ENCODE peak calls at places on chromosomes 5 and 9, in nine cellular contexts. G, D, O, H, K, S, B, L and Y are unnamed samples. For H3K4me1, the result is how much of the 10 kb centered on the place peaks cover.

GRCh38 chr9:125659201-125659840 is 47.7 kb downstream of the MAPKAP1 start:
- DNase-seq in B (no peak), O (no peak), K (no peak), H (peak), L (no peak), G (no peak), S (no peak), D (no peak), Y (no peak)

GRCh38 chr9:14913366-14913765 is 3.1 kb upstream of the FREM1 start:
- DNase-seq in G (no peak), D (no peak), B (no peak), O (no peak), H (no peak), S (no peak), K (no peak), L (no peak), Y (no peak)

GRCh38 chr5:152271420-152271819 is 133.7 kb downstream of the NMUR2 start:
- DNase-seq in L (peak), B (no peak), K (peak), H (peak), G (peak), D (peak), S (peak), O (peak), Y (peak)

GRCh38 chr5:2224689-2225088 is 342.0 kb upstream of the IRX4 start:
- DNase-seq in L (no peak), S (no peak), O (no peak), D (no peak), H (no peak), B (no peak), G (no peak), K (no peak), Y (no peak)

GRCh38 chr9:27586200-27586599 is 12.9 kb upstream of the C9orf72 start:
- DNase-seq in H (no peak), G (no peak), D (no peak), B (no peak), S (no peak), L (no peak), O (no peak), K (no peak), Y (no peak)

GRCh38 chr5:8333977-8334376 is 465.0 kb downstream of the MTRR start:
- DNase-seq in K (no peak), H (no peak), S (no peak), G (no peak), B (no peak), L (no peak), O (no peak), D (no peak), Y (no peak)

GRCh38 chr9:121686930-121687541 is 35.6 kb downstream of the DAB2IP start:
- DNase-seq in K (peak), S (peak), G (peak), H (peak), D (peak), B (peak), O (peak), L (peak), Y (peak)

GRCh38 chr5:59923465-59923864 is 29.9 kb upstream of the PDE4D start:
- DNase-seq in B (no peak), L (no peak), S (no peak), G (no peak), K (peak), O (peak), D (peak), H (peak), Y (no peak)

GRCh38 chr9:116633444-116633843 is 53.7 kb upstream of the TRIM32 start:
- DNase-seq in D (no peak), L (no peak), G (no peak), S (no peak), H (peak), K (no peak), B (no peak), O (no peak), Y (no peak)

GRCh38 chr9:121541945-121542344 is 42.3 kb upstream of the GGTA1 start:
- DNase-seq in H (no peak), O (no peak), G (no peak), S (no peak), L (no peak), K (no peak), B (no peak), D (no peak), Y (no peak)

GRCh38 chr5:170173227-170173626 is 59.6 kb upstream of the C5orf58 start:
- DNase-seq in D (no peak), G (peak), O (no peak), K (no peak), L (no peak), S (peak), B (no peak), H (peak), Y (no peak)

GRCh38 chr5:11370985-11371384 is 533.3 kb downstream of the CTNND2 start:
- DNase-seq in G (no peak), D (peak), B (no peak), K (no peak), H (no peak), O (no peak), S (no peak), L (no peak), Y (no peak)

GRCh38 chr9:108057421-108058136 is 568.0 kb upstream of the KLF4 start:
- DNase-seq in O (peak), D (peak), H (peak), G (peak), B (no peak), K (no peak), L (no peak), S (no peak), Y (no peak)

GRCh38 chr9:109806506-109807115 is 26.6 kb downstream of the PALM2AKAP2 start:
- DNase-seq in G (no peak), K (no peak), L (no peak), D (no peak), S (no peak), B (no peak), O (no peak), H (peak), Y (no peak)

GRCh38 chr5:59380350-59380951 is 513.1 kb downstream of the PDE4D start:
- DNase-seq in L (peak), K (peak), H (peak), D (peak), O (peak), G (peak), S (peak), B (peak), Y (peak)

GRCh38 chr9:14018061-14018460 is 295.9 kb downstream of the NFIB start:
- DNase-seq in S (no peak), K (no peak), L (no peak), H (peak), B (no peak), O (no peak), G (peak), D (peak), Y (no peak)

GRCh38 chr5:132383261-132383660 is 13.8 kb downstream of the SLC22A5 start:
- DNase-seq in L (no peak), S (no peak), D (no peak), G (no peak), O (no peak), B (no peak), K (no peak), H (no peak), Y (no peak)

GRCh38 chr5:5141625-5142527 is 1.7 kb downstream of the ADAMTS16 start:
- DNase-seq in L (peak), G (peak), B (peak), K (peak), H (peak), O (peak), S (peak), D (peak), Y (peak)

GRCh38 chr5:31962321-31962720 is 211.8 kb downstream of the GOLPH3 start:
- DNase-seq in H (no peak), O (no peak), L (no peak), B (peak), S (no peak), K (no peak), D (no peak), G (no peak), Y (no peak)

GRCh38 chr9:93813687-93814560 is 141.2 kb downstream of the BARX1 start:
- DNase-seq in B (peak), O (peak), H (no peak), S (no peak), D (no peak), L (no peak), K (peak), G (no peak), Y (no peak)

GRCh38 chr5:29777373-29777772 is 1416.1 kb upstream of the CDH6 start:
- DNase-seq in O (no peak), K (no peak), B (no peak), D (no peak), G (no peak), S (no peak), H (no peak), L (no peak), Y (no peak)

GRCh38 chr9:3508531-3509374 is 17.0 kb downstream of the RFX3 start:
- DNase-seq in H (no peak), L (no peak), O (no peak), D (no peak), S (no peak), B (no peak), G (no peak), K (no peak), Y (peak)

GRCh38 chr5:136070486-136071285 is 41.9 kb downstream of the TGFBI start:
- DNase-seq in G (no peak), L (no peak), D (no peak), O (no peak), H (peak), K (no peak), B (no peak), S (no peak), Y (no peak)

GRCh38 chr5:51380603-51381207 is 2.5 kb upstream of the ISL1 start:
- DNase-seq in B (peak), L (peak), D (peak), S (no peak), H (peak), K (peak), G (peak), O (peak), Y (peak)

GRCh38 chr5:1064383-1065142 is 47.3 kb downstream of the SLC12A7 start:
- DNase-seq in O (no peak), L (no peak), K (no peak), S (no peak), G (no peak), D (no peak), B (peak), H (no peak), Y (no peak)

DNA sequence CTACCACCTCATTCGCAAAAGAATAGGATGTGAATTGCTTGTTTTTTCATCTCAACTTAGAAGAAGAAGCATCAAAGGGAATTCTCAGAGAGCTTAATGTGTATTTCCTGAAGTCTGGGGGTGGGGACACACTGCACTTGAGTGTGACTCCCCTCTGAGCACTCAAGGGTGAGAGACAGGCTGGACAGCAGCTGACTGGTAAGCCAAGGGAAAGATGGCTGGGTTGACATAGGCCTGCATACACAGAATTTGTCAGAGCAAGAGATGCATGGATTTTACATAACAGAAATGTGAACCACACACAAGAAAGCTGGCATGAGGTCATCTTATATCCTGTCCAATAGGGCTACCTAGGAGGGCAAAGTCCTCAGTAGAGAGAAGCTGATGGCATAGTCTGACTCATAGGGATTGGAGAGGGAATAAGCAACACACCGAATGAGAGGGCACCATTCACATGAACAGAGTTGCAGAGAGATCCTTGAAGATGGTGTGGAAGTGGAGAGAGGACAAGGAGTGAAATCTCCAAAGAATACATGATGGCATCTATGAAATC is 114.3 kb upstream of the EPB41L4A start:
- DNase-seq in L (no peak), K (no peak), O (peak), H (no peak), D (peak), G (peak), S (peak), B (no peak), Y (peak)
- TF ChIP-seq EZH2phosphoT487 in L (no peak), K (no peak), O (no peak), H (no peak), D (no peak), G (no peak), S (no peak), B (no peak), Y (no peak)

GRCh38 chr5:95815143-95815729 is 7.3 kb downstream of the GLRX start:
- DNase-seq in S (no peak), K (no peak), O (no peak), D (no peak), G (no peak), B (no peak), H (no peak), L (no peak), Y (no peak)
- H3K4me1 ChIP-seq in S (under half), K (under half), O (under half), D (under half), G (under half), B (under half), H (under half), L (under half), Y (half or more)

DNA sequence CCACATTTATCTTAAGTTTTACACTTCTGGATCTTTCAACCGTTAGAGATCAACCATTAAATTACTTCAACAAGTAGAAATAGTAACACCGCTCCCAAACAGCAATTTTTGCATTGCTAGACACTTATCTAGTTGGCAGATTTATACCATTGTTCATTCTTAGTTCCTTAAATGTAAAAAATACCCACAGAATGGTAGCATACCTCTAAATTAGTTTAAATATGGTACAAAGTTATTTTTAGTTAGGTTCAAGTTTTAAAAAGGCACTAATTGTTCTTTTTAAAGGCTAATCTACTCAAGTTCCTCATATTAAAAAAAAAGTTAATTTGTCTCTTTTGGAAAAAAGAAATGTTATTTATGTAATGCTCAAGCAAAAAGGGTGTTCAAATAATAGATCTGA is 8.1 kb downstream of the PFDN1 start:
- DNase-seq in G (no peak), D (no peak), O (no peak), H (no peak), L (no peak), S (no peak), K (no peak), B (no peak), Y (no peak)
- TF ChIP-seq EZH2phosphoT487 in G (no peak), D (no peak), O (no peak), H (no peak), L (no peak), S (no peak), K (no peak), B (no peak), Y (no peak)

DNA sequence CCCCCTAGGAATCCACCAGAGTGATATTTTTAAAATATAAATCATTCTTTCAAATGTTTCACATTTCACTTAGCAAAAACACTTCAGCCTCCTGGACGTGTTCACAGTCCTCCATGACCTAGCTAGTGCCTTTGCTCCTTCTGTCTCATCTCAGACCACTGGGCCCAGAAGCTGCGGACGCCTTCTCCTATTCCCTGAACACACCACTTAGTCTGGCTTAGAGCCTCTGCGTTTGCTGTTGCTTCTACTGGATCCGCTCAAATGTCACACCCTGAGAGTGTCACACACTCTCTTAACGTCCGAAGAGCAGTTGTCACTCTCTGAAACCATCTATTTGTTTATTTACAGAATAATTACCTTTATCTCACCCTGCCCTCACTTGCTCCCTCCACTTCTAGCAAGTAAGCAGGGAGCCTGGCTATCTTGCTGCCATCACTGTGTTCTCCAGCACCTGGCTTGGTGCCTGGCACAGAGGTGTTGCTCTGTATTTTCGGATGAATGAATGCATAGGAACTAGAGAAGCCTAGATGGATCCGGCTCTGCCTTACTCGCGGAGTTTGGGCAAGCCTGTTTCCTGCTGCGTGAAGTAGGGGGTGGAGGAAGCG is 1.2 kb upstream of the GRK6 start:
- DNase-seq in K (no peak), B (no peak), L (no peak), G (no peak), H (no peak), S (no peak), O (no peak), D (no peak), Y (no peak)
- H3K4me1 ChIP-seq in K (under half), B (under half), L (under half), G (under half), H (under half), S (under half), O (under half), D (under half), Y (under half)

DNA sequence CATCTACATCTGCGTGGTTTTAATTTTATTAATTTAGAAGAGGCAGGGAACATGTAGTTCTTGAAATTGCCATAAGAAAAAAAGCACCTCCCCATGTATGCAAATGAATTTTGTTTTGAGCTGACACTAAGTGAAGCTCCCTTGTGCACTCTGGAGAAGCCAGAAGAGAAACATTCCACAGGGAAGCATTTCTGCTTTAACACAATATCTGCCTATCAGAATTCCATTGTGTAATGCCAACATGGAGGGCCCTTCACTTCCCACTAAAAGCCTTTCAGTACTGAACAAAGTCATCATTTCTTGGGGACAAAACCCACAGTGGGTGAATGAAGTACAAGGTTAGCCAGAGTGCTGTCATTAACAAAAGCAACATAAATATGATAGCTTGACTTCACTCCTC is 59.7 kb downstream of the PRELID2 start:
- DNase-seq in L (no peak), H (peak), B (no peak), G (no peak), S (no peak), O (no peak), K (no peak), D (no peak), Y (no peak)
- TF ChIP-seq EZH2phosphoT487 in L (no peak), H (no peak), B (no peak), G (no peak), S (no peak), O (no peak), K (no peak), D (no peak), Y (no peak)

GRCh38 chr5:119327018-119327417 is 28.8 kb upstream of the TNFAIP8 start:
- DNase-seq in K (no peak), S (no peak), H (peak), D (no peak), L (no peak), G (no peak), B (no peak), O (no peak), Y (no peak)

GRCh38 chr5:119328753-119329602 is 26.8 kb upstream of the TNFAIP8 start:
- DNase-seq in S (no peak), L (no peak), D (peak), O (no peak), K (no peak), G (no peak), H (peak), B (no peak), Y (no peak)

GRCh38 chr5:119331566-119332095 is 24.2 kb upstream of the TNFAIP8 start:
- DNase-seq in H (no peak), S (no peak), G (no peak), B (no peak), O (no peak), K (no peak), D (no peak), L (no peak), Y (no peak)

GRCh38 chr5:119330367-119331183 is 25.2 kb upstream of the TNFAIP8 start:
- DNase-seq in D (no peak), K (no peak), B (no peak), S (no peak), H (peak), G (no peak), L (no peak), O (no peak), Y (no peak)

DNA sequence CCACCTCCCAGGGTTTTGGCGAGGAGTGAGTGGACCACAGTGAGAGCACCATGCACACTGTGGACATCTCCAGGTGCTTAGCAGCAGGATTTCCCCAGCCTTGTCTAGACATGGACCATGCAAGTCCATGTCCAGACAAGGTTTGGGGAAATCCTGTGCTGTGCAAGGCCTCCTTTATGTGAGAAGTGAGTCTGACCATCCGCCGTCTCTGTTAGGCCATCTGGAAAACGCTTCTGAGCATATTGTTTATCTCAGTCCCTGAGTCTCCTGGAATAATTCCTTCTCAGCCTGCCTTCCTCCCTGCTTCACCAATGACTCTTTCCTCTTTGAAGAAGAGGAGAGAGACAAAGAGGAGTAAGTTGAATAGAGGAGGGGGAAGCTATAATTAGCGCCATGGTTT is 26.1 kb upstream of the TNFAIP8 start:
- DNase-seq in L (no peak), K (no peak), B (no peak), H (no peak), D (peak), G (no peak), S (no peak), O (no peak), Y (no peak)
- H3K4me1 ChIP-seq in L (under half), K (under half), B (under half), H (under half), D (under half), G (under half), S (under half), O (under half), Y (half or more)

GRCh38 chr9:134179595-134179917 is 15.2 kb upstream of the RNU6ATAC start:
- DNase-seq in B (no peak), D (no peak), S (no peak), O (no peak), H (no peak), L (no peak), K (no peak), G (no peak), Y (no peak)

GRCh38 chr9:134178394-134178780 is 14.0 kb upstream of the RNU6ATAC start:
- DNase-seq in S (no peak), H (no peak), G (no peak), K (no peak), O (no peak), D (no peak), L (no peak), B (peak), Y (no peak)

GRCh38 chr9:134177624-134178393 is 13.4 kb upstream of the RNU6ATAC start:
- DNase-seq in S (no peak), G (no peak), K (no peak), H (no peak), D (no peak), O (no peak), L (no peak), B (peak), Y (no peak)

GRCh38 chr9:134179918-134180785 is 15.8 kb upstream of the RNU6ATAC start:
- DNase-seq in D (no peak), S (no peak), L (no peak), O (no peak), B (peak), K (no peak), H (no peak), G (no peak), Y (no peak)

GRCh38 chr9:134178781-134179551 is 14.6 kb upstream of the RNU6ATAC start:
- DNase-seq in G (no peak), L (no peak), K (no peak), O (no peak), H (peak), B (peak), S (no peak), D (no peak), Y (no peak)
- TF ChIP-seq EZH2phosphoT487 in G (no peak), L (no peak), K (no peak), O (no peak), H (no peak), B (no peak), S (no peak), D (no peak), Y (no peak)

GRCh38 chr9:90271707-90272106 is 370.9 kb downstream of the DIRAS2 start:
- DNase-seq in L (no peak), S (no peak), H (no peak), B (no peak), O (no peak), D (no peak), K (no peak), G (no peak), Y (no peak)
- H3K4me1 ChIP-seq in L (under half), S (under half), H (under half), B (under half), O (under half), D (under half), K (under half), G (under half), Y (under half)

GRCh38 chr5:52800394-52801213 is 12.9 kb downstream of the ITGA1 start:
- DNase-seq in L (peak), D (peak), O (peak), B (peak), H (peak), K (peak), G (peak), S (no peak), Y (peak)
- TF ChIP-seq EZH2phosphoT487 in L (no peak), D (no peak), O (no peak), B (no peak), H (no peak), K (no peak), G (no peak), S (no peak), Y (no peak)

GRCh38 chr5:35198681-35199080 is 31.6 kb downstream of the PRLR start:
- DNase-seq in D (peak), H (peak), O (no peak), B (no peak), S (no peak), L (no peak), G (no peak), K (no peak), Y (no peak)
- H3K4me1 ChIP-seq in D (under half), H (under half), O (under half), B (under half), S (under half), L (under half), G (under half), K (under half), Y (under half)